ENCODE peak calls at places on chromosomes 7 and 10, in ten cellular contexts. J is NT2/D1, G is heart left ventricle, M is cardiac fibroblast, I is cardiac muscle cell, T is ovary, H is Panc1, S is OCI-LY7, V is AG10803, N is hepatocyte. K is an unnamed sample.

GRCh38 chr7:106542550-106543220 is 118.3 kb downstream of the CCDC71L start:
- DNase-seq in J (peak), G (no peak), M (peak), I (peak), T (peak), H (peak), S (peak), V (peak), N (peak), K (peak)

GRCh38 chr7:135186841-135187253 is 16.3 kb upstream of the CYREN start:
- DNase-seq in J (no peak), G (no peak), M (no peak), I (no peak), T (no peak), H (no peak), S (no peak), V (no peak), N (no peak), K (no peak)

GRCh38 chr10:89283988-89284475 is 17.8 kb upstream of the IFIT2 start:
- DNase-seq in J (no peak), G (peak), M (peak), I (peak), T (peak), H (no peak), S (no peak), V (peak), N (peak), K (peak)

GRCh38 chr10:60963441-60964256 is 19.7 kb upstream of the RHOBTB1 start:
- DNase-seq in J (no peak), G (no peak), M (peak), I (no peak), T (no peak), H (no peak), S (no peak), V (peak), N (no peak), K (peak)

GRCh38 chr7:2044883-2045471 is 187.8 kb downstream of the MAD1L1 start:
- DNase-seq in J (no peak), G (peak), M (no peak), I (no peak), T (no peak), H (no peak), S (no peak), V (no peak), N (no peak), K (no peak)

GRCh38 chr10:66931949-66932343 is 6.1 kb downstream of the LRRTM3 start:
- DNase-seq in J (no peak), G (no peak), M (peak), I (peak), T (no peak), H (no peak), S (no peak), V (no peak), N (no peak), K (no peak)

GRCh38 chr10:48444861-48445841 is 138.7 kb downstream of the MAPK8 start:
- DNase-seq in J (no peak), G (peak), M (no peak), I (peak), T (no peak), H (no peak), S (no peak), V (no peak), N (peak), K (no peak)

GRCh38 chr10:132779850-132780249 is 6.1 kb downstream of the NKX6-2 start:
- DNase-seq in J (no peak), G (no peak), M (no peak), I (no peak), T (no peak), H (no peak), S (no peak), V (no peak), N (no peak), K (no peak)

GRCh38 chr7:139720705-139721231 is 57.0 kb downstream of the HIPK2 start:
- DNase-seq in J (no peak), G (no peak), M (peak), I (no peak), T (no peak), H (no peak), S (no peak), V (peak), N (no peak), K (no peak)

GRCh38 chr10:126042906-126043305 is 146.5 kb downstream of the FANK1 start:
- DNase-seq in J (no peak), G (no peak), M (no peak), I (no peak), T (no peak), H (no peak), S (no peak), V (no peak), N (no peak), K (no peak)

GRCh38 chr10:60646966-60647796 is 131.1 kb upstream of the CDK1 start:
- DNase-seq in J (peak), G (no peak), M (peak), I (peak), T (peak), H (peak), S (peak), V (peak), N (peak), K (peak)

GRCh38 chr10:112804036-112804435 is 146.0 kb upstream of the TCF7L2 start:
- DNase-seq in J (no peak), G (no peak), M (no peak), I (peak), T (no peak), H (no peak), S (no peak), V (no peak), N (peak), K (no peak)

GRCh38 chr10:124098575-124098974 is 5.2 kb upstream of the CHST15 start:
- DNase-seq in J (no peak), G (no peak), M (no peak), I (no peak), T (no peak), H (no peak), S (no peak), V (no peak), N (no peak), K (no peak)

GRCh38 chr10:122201401-122201800 is 69.7 kb upstream of the BTBD16 start:
- DNase-seq in J (no peak), G (no peak), M (no peak), I (no peak), T (no peak), H (no peak), S (no peak), V (no peak), N (no peak), K (no peak)

GRCh38 chr7:108347616-108348015 is 108.6 kb downstream of the NRCAM start:
- DNase-seq in J (peak), G (no peak), M (peak), I (peak), T (no peak), H (no peak), S (no peak), V (peak), N (peak), K (peak)

GRCh38 chr10:21145751-21146445 is 248.8 kb upstream of the NEBL start:
- DNase-seq in J (no peak), G (no peak), M (no peak), I (no peak), T (no peak), H (no peak), S (no peak), V (no peak), N (no peak), K (no peak)
- H3K4me3 ChIP-seq in J (no peak), G (no peak), M (no peak), I (no peak), T (no peak), H (no peak), S (no peak), V (no peak), N (no peak), K (no peak)

GRCh38 chr7:150956395-150957118 is 21.6 kb downstream of the KCNH2 start:
- DNase-seq in J (no peak), G (peak), M (no peak), I (no peak), T (no peak), H (no peak), S (no peak), V (no peak), N (no peak), K (no peak)

GRCh38 chr7:150953061-150953997 is 24.8 kb downstream of the KCNH2 start:
- DNase-seq in J (no peak), G (peak), M (no peak), I (no peak), T (no peak), H (no peak), S (no peak), V (no peak), N (no peak), K (no peak)

GRCh38 chr7:150954201-150954985 is 23.7 kb downstream of the KCNH2 start:
- DNase-seq in J (no peak), G (peak), M (no peak), I (no peak), T (no peak), H (no peak), S (no peak), V (no peak), N (no peak), K (no peak)

GRCh38 chr7:150955519-150956394 is 22.4 kb downstream of the KCNH2 start:
- DNase-seq in J (no peak), G (peak), M (no peak), I (peak), T (peak), H (no peak), S (no peak), V (no peak), N (peak), K (no peak)

GRCh38 chr7:150954986-150955518 is 23.1 kb downstream of the KCNH2 start:
- DNase-seq in J (no peak), G (peak), M (no peak), I (no peak), T (no peak), H (no peak), S (no peak), V (no peak), N (no peak), K (no peak)
- H3K4me3 ChIP-seq in J (peak), G (no peak), M (no peak), I (no peak), T (peak), H (no peak), S (no peak), V (no peak), N (no peak), K (no peak)

GRCh38 chr10:71564221-71564820 is 155.3 kb downstream of the C10orf105 start:
- DNase-seq in J (no peak), G (no peak), M (no peak), I (no peak), T (no peak), H (no peak), S (no peak), V (no peak), N (peak), K (no peak)
- H3K4me3 ChIP-seq in J (no peak), G (no peak), M (no peak), I (no peak), T (no peak), H (no peak), S (no peak), V (no peak), N (no peak), K (no peak)

DNA sequence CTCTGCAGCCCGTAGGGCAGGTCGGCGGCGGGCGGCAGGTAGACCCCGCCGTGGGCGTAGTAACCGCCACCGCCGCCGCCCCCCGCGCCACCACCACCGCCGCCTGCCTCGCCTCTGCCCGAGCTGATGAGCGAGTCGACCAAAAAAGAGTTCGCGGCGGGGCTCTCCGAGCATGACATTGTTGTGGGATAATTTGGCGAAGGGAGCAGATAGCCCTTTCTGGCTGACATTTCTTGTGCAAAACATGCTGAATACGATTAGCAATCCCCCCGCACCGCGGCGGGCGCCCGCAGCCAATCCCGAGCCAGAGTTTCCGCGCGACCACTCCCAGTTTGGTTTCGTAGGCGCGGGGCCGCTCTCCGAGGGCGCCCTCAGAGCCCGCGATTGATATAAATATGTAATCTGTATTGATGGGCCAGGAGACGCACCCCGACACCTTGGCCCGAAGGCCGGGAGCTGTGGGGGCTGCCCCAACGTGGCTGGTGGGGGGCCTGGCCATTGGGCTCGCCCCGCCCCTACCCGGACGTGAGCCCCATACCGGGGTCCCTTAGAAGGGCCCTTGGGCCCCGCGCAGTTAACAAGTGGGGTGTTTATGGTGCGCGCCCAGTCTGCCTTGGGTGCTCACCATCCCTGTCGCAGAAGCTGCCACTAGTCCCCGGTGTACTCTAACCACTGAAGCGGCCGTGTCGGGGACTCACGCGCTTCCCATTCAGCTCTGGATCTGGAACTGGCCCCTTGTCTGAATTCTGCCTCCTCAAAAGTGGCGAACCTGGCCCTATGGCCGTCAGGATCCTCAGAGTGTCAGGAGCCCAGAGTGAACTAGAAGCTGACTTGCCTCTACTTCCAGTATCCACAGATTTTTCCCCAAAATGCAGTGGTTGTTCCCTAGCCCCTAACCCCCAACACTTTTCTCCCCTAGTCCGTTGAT is at the start of gene HOXA10:
- DNase-seq in J (no peak), G (peak), M (no peak), I (no peak), T (no peak), H (no peak), S (no peak), V (peak), N (no peak), K (no peak)
- H3K4me3 ChIP-seq in J (peak), G (peak), M (no peak), I (peak), T (peak), H (no peak), S (no peak), V (peak), N (peak), K (no peak)

DNA sequence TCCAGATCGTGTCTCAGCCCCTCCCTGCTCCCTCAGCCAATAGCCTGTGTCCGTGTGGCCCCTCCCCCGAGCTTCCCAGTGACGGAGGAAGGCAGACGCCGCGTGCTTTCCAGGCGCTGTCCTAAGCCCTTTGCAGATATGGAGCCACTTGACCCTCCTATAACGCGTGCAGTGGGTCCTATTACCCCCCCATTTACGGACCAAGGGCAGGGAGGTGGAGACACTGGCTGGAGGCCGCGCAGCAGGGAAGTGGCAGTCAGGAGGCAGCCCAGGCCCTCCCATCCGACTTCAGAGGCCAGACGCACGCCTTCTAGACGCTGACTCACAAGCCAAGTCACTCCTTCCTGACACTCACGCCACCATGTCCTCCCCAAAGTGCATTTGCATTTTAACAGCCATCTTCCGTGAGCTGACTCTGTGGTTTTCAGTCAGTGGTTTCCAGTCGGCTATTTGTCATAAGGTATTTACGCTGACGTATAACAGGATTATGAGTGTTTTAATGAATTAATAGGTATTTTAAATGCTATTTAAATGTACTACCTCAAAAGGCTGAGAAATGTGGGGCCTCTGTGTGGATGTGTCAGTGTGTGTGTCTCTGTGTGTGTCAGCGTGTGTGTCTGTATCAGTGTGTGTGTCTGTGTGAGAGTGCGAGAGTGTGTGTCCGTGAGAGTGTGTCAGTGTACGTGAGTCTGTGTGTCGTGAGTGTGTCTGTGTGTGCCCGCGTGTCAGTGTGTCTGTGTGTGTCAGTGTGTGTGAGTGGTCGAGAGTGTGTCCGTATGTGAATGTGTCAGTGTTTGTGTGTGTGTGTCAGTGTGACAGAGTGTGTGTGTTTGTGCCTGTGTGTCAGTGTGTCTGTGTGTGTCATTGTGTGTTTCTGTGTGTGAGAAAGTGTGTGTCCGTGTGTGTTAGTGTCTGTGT is 92.1 kb upstream of the INSIG1 start:
- DNase-seq in J (no peak), G (peak), M (peak), I (no peak), T (peak), H (peak), S (peak), V (peak), N (peak), K (peak)
- H3K4me3 ChIP-seq in J (no peak), G (peak), M (peak), I (no peak), T (peak), H (peak), S (peak), V (peak), N (no peak), K (no peak)

GRCh38 chr10:20115929-20116328 is 299.7 kb downstream of the PLXDC2 start:
- DNase-seq in J (peak), G (no peak), M (no peak), I (no peak), T (no peak), H (no peak), S (no peak), V (no peak), N (no peak), K (no peak)
- H3K4me3 ChIP-seq in J (no peak), G (no peak), M (no peak), I (no peak), T (no peak), H (no peak), S (no peak), V (no peak), N (no peak), K (no peak)

DNA sequence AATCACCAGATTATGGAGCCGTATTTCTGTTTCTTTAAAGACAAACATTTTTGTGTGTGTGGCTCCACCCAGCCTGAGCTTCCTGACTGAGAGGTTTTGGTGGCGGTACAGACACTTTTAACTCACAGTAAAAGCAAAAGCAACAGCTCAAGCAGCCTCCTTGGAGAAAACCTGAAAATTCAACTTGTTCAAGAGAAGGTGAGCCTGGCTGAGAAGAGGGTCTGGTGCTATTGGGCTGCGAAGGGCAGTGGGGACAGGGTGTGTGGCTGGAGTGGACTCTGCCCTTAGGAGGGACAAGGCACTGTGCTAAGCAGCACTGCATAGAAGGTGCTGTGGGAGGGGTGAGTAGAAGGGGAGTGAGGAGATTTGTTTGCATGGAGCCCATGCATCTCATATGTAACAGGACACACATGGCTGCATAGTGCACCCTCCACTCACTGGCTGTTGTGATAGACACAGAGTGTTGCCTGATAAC is at the start of gene GIMAP7:
- DNase-seq in J (no peak), G (no peak), M (no peak), I (no peak), T (no peak), H (no peak), S (no peak), V (no peak), N (peak), K (no peak)
- H3K4me3 ChIP-seq in J (no peak), G (peak), M (no peak), I (no peak), T (peak), H (no peak), S (no peak), V (no peak), N (no peak), K (no peak)

GRCh38 chr7:99395616-99396327 is 12.6 kb downstream of the PDAP1 start:
- DNase-seq in J (no peak), G (peak), M (no peak), I (no peak), T (no peak), H (no peak), S (no peak), V (no peak), N (no peak), K (no peak)

GRCh38 chr7:99398891-99399445 is 9.4 kb downstream of the PDAP1 start:
- DNase-seq in J (no peak), G (peak), M (no peak), I (no peak), T (no peak), H (no peak), S (no peak), V (no peak), N (no peak), K (no peak)

GRCh38 chr7:99396914-99397631 is 11.3 kb downstream of the PDAP1 start:
- DNase-seq in J (no peak), G (peak), M (no peak), I (no peak), T (no peak), H (no peak), S (no peak), V (no peak), N (no peak), K (no peak)

GRCh38 chr7:99399597-99399996 is 8.8 kb downstream of the PDAP1 start:
- DNase-seq in J (no peak), G (peak), M (no peak), I (no peak), T (no peak), H (no peak), S (no peak), V (no peak), N (no peak), K (no peak)

GRCh38 chr7:99397632-99397983 is 10.8 kb downstream of the PDAP1 start:
- DNase-seq in J (no peak), G (peak), M (no peak), I (no peak), T (no peak), H (no peak), S (no peak), V (no peak), N (no peak), K (no peak)
- H3K4me3 ChIP-seq in J (no peak), G (no peak), M (no peak), I (no peak), T (no peak), H (no peak), S (no peak), V (no peak), N (no peak), K (no peak)